ENCODE peak calls at places on chromosomes 11 and 22, in eight cellular contexts. F, D, T, U, H, L, A and E are unnamed samples.
A peak's percentile ranks its signal among the peaks of the same experiment; 100 is the strongest.

GRCh38 chr11:2700415-2701211 is 819 bp upstream of the KCNQ1OT1 start:
- DNase-seq in F (peak; percentile 72), D (peak; percentile 13), T (no peak), U (no peak), H (peak; percentile 33), L (peak; percentile 37), A (peak; percentile 70), E (peak; percentile 33)

GRCh38 chr22:40002935-40003715 is 8.4 kb downstream of the FAM83F start:
- DNase-seq in F (no peak), D (no peak), T (no peak), U (peak; percentile 11), H (no peak), L (no peak), A (no peak), E (no peak)

GRCh38 chr22:42889290-42889689 is 32.2 kb upstream of the ARFGAP3 start:
- DNase-seq in F (no peak), D (no peak), T (no peak), U (no peak), H (no peak), L (no peak), A (no peak), E (no peak)

GRCh38 chr11:122159173-122159701 is 43.2 kb upstream of the BLID start:
- DNase-seq in F (no peak), D (no peak), T (peak; percentile 81), U (peak; percentile 70), H (no peak), L (no peak), A (peak; percentile 22), E (peak; percentile 3)

GRCh38 chr11:58276151-58276550 is 8.1 kb upstream of the OR10W1 start:
- DNase-seq in F (no peak), D (no peak), T (no peak), U (no peak), H (no peak), L (no peak), A (no peak), E (no peak)

GRCh38 chr11:95821640-95822039 is 31.3 kb downstream of the CEP57 start:
- DNase-seq in F (no peak), D (no peak), T (peak; percentile 55), U (no peak), H (no peak), L (no peak), A (peak; percentile 24), E (no peak)

GRCh38 chr22:41636467-41636866 is 15.4 kb downstream of the XRCC6 start:
- DNase-seq in F (peak; percentile 62), D (no peak), T (peak; percentile 14), U (no peak), H (no peak), L (no peak), A (peak; percentile 33), E (no peak)

GRCh38 chr22:45200230-45200629 is 36.5 kb downstream of the NUP50 start:
- DNase-seq in F (no peak), D (no peak), T (no peak), U (no peak), H (no peak), L (no peak), A (no peak), E (no peak)

GRCh38 chr11:113880966-113881365 is 5.6 kb upstream of the USP28 start:
- DNase-seq in F (no peak), D (no peak), T (no peak), U (no peak), H (no peak), L (no peak), A (no peak), E (no peak)

GRCh38 chr11:82775736-82776346 is 42.2 kb upstream of the FAM181B start:
- DNase-seq in F (no peak), D (peak; percentile 10), T (peak; percentile 65), U (no peak), H (peak; percentile 63), L (no peak), A (peak; percentile 65), E (peak; percentile 63)

GRCh38 chr22:44615146-44615545 is 86.9 kb upstream of the PRR5 start:
- DNase-seq in F (no peak), D (no peak), T (no peak), U (no peak), H (no peak), L (no peak), A (no peak), E (no peak)

GRCh38 chr22:49521787-49522224 is 305.9 kb downstream of the BRD1 start:
- DNase-seq in F (no peak), D (no peak), T (no peak), U (no peak), H (no peak), L (no peak), A (no peak), E (no peak)

GRCh38 chr22:31082606-31083376 is 1.7 kb downstream of the SMTN start:
- DNase-seq in F (peak; percentile 83), D (peak; percentile 54), T (peak; percentile 81), U (peak; percentile 23), H (peak; percentile 71), L (no peak), A (peak; percentile 76), E (peak; percentile 55)

GRCh38 chr22:43313497-43314474 is 29.4 kb downstream of the SCUBE1 start:
- DNase-seq in F (no peak), D (no peak), T (no peak), U (no peak), H (peak; percentile 34), L (no peak), A (no peak), E (no peak)

GRCh38 chr22:20315337-20316216 is 4.3 kb downstream of the DGCR6L start:
- DNase-seq in F (peak; percentile 44), D (no peak), T (no peak), U (no peak), H (no peak), L (no peak), A (no peak), E (no peak)